ENCODE peak calls at places on chromosomes 12 and 14, in ten cellular contexts. One of them, this sample, is unnamed.

GRCh38 chr14:93954900-93955891 is 21.2 kb downstream of the ASB2 start:
- DNase-seq in heart left ventricle: peak
- DNase-seq in H9: no peak
- DNase-seq in GM23248: no peak
- DNase-seq in astrocyte: no peak
- DNase-seq in neural progenitor cell: no peak
- DNase-seq in A549: no peak
- DNase-seq in IMR-90: no peak
- DNase-seq in lung: no peak
- DNase-seq in upper lobe of right lung: peak
- DNase-seq in this sample: no peak

GRCh38 chr14:104948736-104949031 is 24.0 kb downstream of the PLD4 start:
- DNase-seq in heart left ventricle: peak
- DNase-seq in H9: no peak
- DNase-seq in GM23248: no peak
- DNase-seq in astrocyte: no peak
- DNase-seq in neural progenitor cell: no peak
- DNase-seq in A549: no peak
- DNase-seq in IMR-90: no peak
- DNase-seq in lung: no peak
- DNase-seq in upper lobe of right lung: no peak
- DNase-seq in this sample: no peak

GRCh38 chr12:116592116-116592637 is 33.0 kb downstream of the MAP1LC3B2 start:
- DNase-seq in heart left ventricle: no peak
- DNase-seq in H9: no peak
- DNase-seq in GM23248: peak
- DNase-seq in astrocyte: no peak
- DNase-seq in neural progenitor cell: no peak
- DNase-seq in A549: no peak
- DNase-seq in IMR-90: no peak
- DNase-seq in lung: peak
- DNase-seq in upper lobe of right lung: peak
- DNase-seq in this sample: no peak

GRCh38 chr14:102605026-102605425 is 12.6 kb downstream of the RCOR1 start:
- DNase-seq in heart left ventricle: no peak
- DNase-seq in H9: no peak
- DNase-seq in GM23248: peak
- DNase-seq in astrocyte: no peak
- DNase-seq in neural progenitor cell: no peak
- DNase-seq in A549: no peak
- DNase-seq in IMR-90: no peak
- DNase-seq in lung: peak
- DNase-seq in upper lobe of right lung: no peak
- DNase-seq in this sample: no peak

GRCh38 chr12:14651371-14651770 is 45.0 kb downstream of the GUCY2C start:
- DNase-seq in heart left ventricle: no peak
- DNase-seq in H9: no peak
- DNase-seq in GM23248: no peak
- DNase-seq in astrocyte: no peak
- DNase-seq in neural progenitor cell: no peak
- DNase-seq in A549: no peak
- DNase-seq in IMR-90: no peak
- DNase-seq in lung: no peak
- DNase-seq in upper lobe of right lung: no peak
- DNase-seq in this sample: no peak

GRCh38 chr14:32006267-32007110 is 70.6 kb upstream of the ARHGAP5 start:
- DNase-seq in heart left ventricle: no peak
- DNase-seq in H9: no peak
- DNase-seq in GM23248: no peak
- DNase-seq in astrocyte: no peak
- DNase-seq in neural progenitor cell: no peak
- DNase-seq in A549: peak
- DNase-seq in IMR-90: peak
- DNase-seq in lung: no peak
- DNase-seq in upper lobe of right lung: no peak
- DNase-seq in this sample: no peak

GRCh38 chr12:29792132-29792531 is 8.4 kb upstream of the TMTC1 start:
- DNase-seq in heart left ventricle: no peak
- DNase-seq in H9: no peak
- DNase-seq in GM23248: no peak
- DNase-seq in astrocyte: no peak
- DNase-seq in neural progenitor cell: no peak
- DNase-seq in A549: no peak
- DNase-seq in IMR-90: no peak
- DNase-seq in lung: no peak
- DNase-seq in upper lobe of right lung: no peak
- DNase-seq in this sample: no peak

GRCh38 chr14:77059276-77059934 is 30.9 kb upstream of the IRF2BPL start:
- DNase-seq in heart left ventricle: peak
- DNase-seq in H9: peak
- DNase-seq in GM23248: peak
- DNase-seq in astrocyte: peak
- DNase-seq in neural progenitor cell: peak
- DNase-seq in A549: peak
- DNase-seq in IMR-90: peak
- DNase-seq in lung: no peak
- DNase-seq in upper lobe of right lung: no peak
- DNase-seq in this sample: no peak

GRCh38 chr14:98947911-98948595 is 323.9 kb downstream of the BCL11B start:
- DNase-seq in heart left ventricle: no peak
- DNase-seq in H9: no peak
- DNase-seq in GM23248: no peak
- DNase-seq in astrocyte: no peak
- DNase-seq in neural progenitor cell: no peak
- DNase-seq in A549: no peak
- DNase-seq in IMR-90: no peak
- DNase-seq in lung: no peak
- DNase-seq in upper lobe of right lung: no peak
- DNase-seq in this sample: no peak

GRCh38 chr12:104609083-104609844 is 152.5 kb downstream of the CHST11 start:
- DNase-seq in heart left ventricle: no peak
- DNase-seq in H9: no peak
- DNase-seq in GM23248: no peak
- DNase-seq in astrocyte: no peak
- DNase-seq in neural progenitor cell: no peak
- DNase-seq in A549: no peak
- DNase-seq in IMR-90: no peak
- DNase-seq in lung: no peak
- DNase-seq in upper lobe of right lung: no peak
- DNase-seq in this sample: no peak

GRCh38 chr14:74551431-74551830 is 57.9 kb downstream of the ISCA2 start:
- DNase-seq in heart left ventricle: peak
- DNase-seq in H9: no peak
- DNase-seq in GM23248: no peak
- DNase-seq in astrocyte: no peak
- DNase-seq in neural progenitor cell: peak
- DNase-seq in A549: no peak
- DNase-seq in IMR-90: no peak
- DNase-seq in lung: no peak
- DNase-seq in upper lobe of right lung: no peak
- DNase-seq in this sample: no peak

GRCh38 chr14:101497910-101498860 is 63.1 kb upstream of the DIO3 start:
- DNase-seq in heart left ventricle: no peak
- DNase-seq in H9: peak
- DNase-seq in GM23248: no peak
- DNase-seq in astrocyte: no peak
- DNase-seq in neural progenitor cell: no peak
- DNase-seq in A549: no peak
- DNase-seq in IMR-90: no peak
- DNase-seq in lung: no peak
- DNase-seq in upper lobe of right lung: peak
- DNase-seq in this sample: no peak

GRCh38 chr14:63857467-63858030 is 4.7 kb downstream of the SYNE2 start:
- DNase-seq in heart left ventricle: no peak
- DNase-seq in H9: no peak
- DNase-seq in GM23248: no peak
- DNase-seq in astrocyte: peak
- DNase-seq in neural progenitor cell: no peak
- DNase-seq in A549: no peak
- DNase-seq in IMR-90: no peak
- DNase-seq in lung: no peak
- DNase-seq in upper lobe of right lung: no peak
- DNase-seq in this sample: no peak

GRCh38 chr12:41634096-41634495 is 446.0 kb downstream of the PDZRN4 start:
- DNase-seq in heart left ventricle: no peak
- DNase-seq in H9: no peak
- DNase-seq in GM23248: no peak
- DNase-seq in astrocyte: no peak
- DNase-seq in neural progenitor cell: no peak
- DNase-seq in A549: no peak
- DNase-seq in IMR-90: no peak
- DNase-seq in lung: no peak
- DNase-seq in upper lobe of right lung: no peak
- DNase-seq in this sample: no peak
- H3K27ac ChIP-seq in heart left ventricle: no peak
- H3K27ac ChIP-seq in H9: no peak
- H3K27ac ChIP-seq in GM23248: no peak
- H3K27ac ChIP-seq in astrocyte: no peak
- H3K27ac ChIP-seq in neural progenitor cell: no peak
- H3K27ac ChIP-seq in A549: no peak
- H3K27ac ChIP-seq in IMR-90: no peak
- H3K27ac ChIP-seq in lung: no peak
- H3K27ac ChIP-seq in upper lobe of right lung: no peak
- H3K27ac ChIP-seq in this sample: no peak

DNA sequence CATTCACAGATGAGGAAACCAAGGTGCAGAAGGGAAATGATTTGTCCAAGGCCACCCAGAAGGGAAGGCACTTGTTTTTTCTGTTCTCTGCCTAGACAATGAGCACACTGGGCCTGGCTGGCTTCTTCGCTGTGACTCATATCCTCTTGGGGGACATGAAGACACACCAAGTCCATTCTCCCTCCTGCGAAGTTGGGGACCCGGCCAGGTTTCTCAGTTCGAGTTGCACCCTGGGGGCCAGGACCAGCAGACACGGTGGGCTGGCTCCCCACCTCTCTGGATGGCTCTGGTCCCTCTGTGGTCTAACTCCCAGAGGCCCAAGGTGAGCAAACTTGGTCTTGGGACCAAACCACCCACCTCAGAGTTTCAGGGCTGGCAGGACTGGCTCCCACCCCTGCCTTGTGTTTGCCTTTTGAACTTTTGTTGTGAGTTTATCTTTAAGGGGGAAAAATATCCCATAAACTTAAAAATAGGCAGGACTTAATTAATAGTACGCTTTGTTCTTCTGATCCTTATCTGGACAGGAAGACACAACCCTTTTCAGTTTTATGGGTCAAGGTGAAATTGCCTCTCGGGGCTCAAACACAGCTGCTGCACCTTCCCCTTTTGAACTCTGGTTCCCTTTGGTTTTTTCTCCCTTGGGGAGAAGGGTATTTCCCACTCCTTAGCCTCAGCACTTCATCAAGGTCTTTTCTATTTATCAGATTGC is 9.0 kb upstream of the MLEC start:
- DNase-seq in heart left ventricle: peak
- DNase-seq in H9: no peak
- DNase-seq in GM23248: peak
- DNase-seq in astrocyte: no peak
- DNase-seq in neural progenitor cell: no peak
- DNase-seq in A549: peak
- DNase-seq in IMR-90: no peak
- DNase-seq in lung: no peak
- DNase-seq in upper lobe of right lung: no peak
- DNase-seq in this sample: no peak
- H3K27ac ChIP-seq in heart left ventricle: peak
- H3K27ac ChIP-seq in H9: no peak
- H3K27ac ChIP-seq in GM23248: no peak
- H3K27ac ChIP-seq in astrocyte: no peak
- H3K27ac ChIP-seq in neural progenitor cell: no peak
- H3K27ac ChIP-seq in A549: peak
- H3K27ac ChIP-seq in IMR-90: no peak
- H3K27ac ChIP-seq in lung: peak
- H3K27ac ChIP-seq in upper lobe of right lung: peak
- H3K27ac ChIP-seq in this sample: no peak

GRCh38 chr14:95664046-95664445 is 22.2 kb upstream of the TCL1B start:
- DNase-seq in heart left ventricle: no peak
- DNase-seq in H9: no peak
- DNase-seq in GM23248: no peak
- DNase-seq in astrocyte: no peak
- DNase-seq in neural progenitor cell: no peak
- DNase-seq in A549: no peak
- DNase-seq in IMR-90: no peak
- DNase-seq in lung: no peak
- DNase-seq in upper lobe of right lung: no peak
- DNase-seq in this sample: no peak
- H3K27ac ChIP-seq in heart left ventricle: no peak
- H3K27ac ChIP-seq in H9: no peak
- H3K27ac ChIP-seq in GM23248: no peak
- H3K27ac ChIP-seq in astrocyte: no peak
- H3K27ac ChIP-seq in neural progenitor cell: no peak
- H3K27ac ChIP-seq in A549: no peak
- H3K27ac ChIP-seq in IMR-90: no peak
- H3K27ac ChIP-seq in lung: no peak
- H3K27ac ChIP-seq in upper lobe of right lung: no peak
- H3K27ac ChIP-seq in this sample: no peak

GRCh38 chr12:123089631-123090353 is 61.1 kb downstream of the PITPNM2 start:
- DNase-seq in heart left ventricle: no peak
- DNase-seq in H9: no peak
- DNase-seq in GM23248: peak
- DNase-seq in astrocyte: peak
- DNase-seq in neural progenitor cell: no peak
- DNase-seq in A549: peak
- DNase-seq in IMR-90: peak
- DNase-seq in lung: no peak
- DNase-seq in upper lobe of right lung: no peak
- DNase-seq in this sample: peak

GRCh38 chr12:123085730-123086487 is 65.0 kb downstream of the PITPNM2 start:
- DNase-seq in heart left ventricle: peak
- DNase-seq in H9: no peak
- DNase-seq in GM23248: peak
- DNase-seq in astrocyte: peak
- DNase-seq in neural progenitor cell: no peak
- DNase-seq in A549: peak
- DNase-seq in IMR-90: peak
- DNase-seq in lung: no peak
- DNase-seq in upper lobe of right lung: no peak
- DNase-seq in this sample: no peak

GRCh38 chr12:123089125-123089524 is 61.8 kb downstream of the PITPNM2 start:
- DNase-seq in heart left ventricle: no peak
- DNase-seq in H9: no peak
- DNase-seq in GM23248: no peak
- DNase-seq in astrocyte: no peak
- DNase-seq in neural progenitor cell: no peak
- DNase-seq in A549: no peak
- DNase-seq in IMR-90: no peak
- DNase-seq in lung: no peak
- DNase-seq in upper lobe of right lung: no peak
- DNase-seq in this sample: no peak

GRCh38 chr12:123083661-123084571 is 67.0 kb downstream of the PITPNM2 start:
- DNase-seq in heart left ventricle: no peak
- DNase-seq in H9: no peak
- DNase-seq in GM23248: no peak
- DNase-seq in astrocyte: no peak
- DNase-seq in neural progenitor cell: no peak
- DNase-seq in A549: no peak
- DNase-seq in IMR-90: no peak
- DNase-seq in lung: no peak
- DNase-seq in upper lobe of right lung: no peak
- DNase-seq in this sample: no peak

DNA sequence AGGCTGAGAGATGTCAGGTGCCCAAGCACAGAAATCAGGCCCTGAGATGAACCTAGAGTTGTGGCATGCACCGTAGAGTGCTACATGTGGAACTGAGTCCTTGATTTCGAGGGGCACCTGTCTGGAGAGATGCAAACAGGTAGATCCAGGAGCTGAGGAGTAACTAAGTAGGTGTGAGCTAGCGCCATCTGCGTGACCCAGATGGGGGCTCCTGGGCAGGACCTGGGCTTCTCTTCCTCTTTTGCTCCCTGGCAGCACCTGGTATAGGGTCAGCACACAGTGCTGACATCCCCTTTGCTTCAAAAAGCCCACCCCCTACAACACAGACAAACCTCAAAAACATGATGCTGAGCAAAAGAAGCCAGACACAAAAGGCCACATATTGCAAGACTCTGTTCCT is 65.8 kb downstream of the PITPNM2 start:
- DNase-seq in heart left ventricle: no peak
- DNase-seq in H9: no peak
- DNase-seq in GM23248: no peak
- DNase-seq in astrocyte: no peak
- DNase-seq in neural progenitor cell: no peak
- DNase-seq in A549: no peak
- DNase-seq in IMR-90: no peak
- DNase-seq in lung: no peak
- DNase-seq in upper lobe of right lung: no peak
- DNase-seq in this sample: no peak
- H3K27ac ChIP-seq in heart left ventricle: no peak
- H3K27ac ChIP-seq in H9: no peak
- H3K27ac ChIP-seq in GM23248: no peak
- H3K27ac ChIP-seq in astrocyte: no peak
- H3K27ac ChIP-seq in neural progenitor cell: no peak
- H3K27ac ChIP-seq in A549: peak
- H3K27ac ChIP-seq in IMR-90: no peak
- H3K27ac ChIP-seq in lung: no peak
- H3K27ac ChIP-seq in upper lobe of right lung: no peak
- H3K27ac ChIP-seq in this sample: no peak

This sample was measured in AG04450.